ENCODE peak calls at places on chromosomes 7 and 10, in four cellular contexts. O is dorsolateral prefrontal cortex, I is AG10803, S is nephron progenitor cell. Z is an unnamed sample.

GRCh38 chr10:70602665-70603438 is at the start of gene PRF1:
- DNase-seq in O (no peak), I (no peak), S (no peak), Z (no peak)

GRCh38 chr7:72244826-72245398 is 167.2 kb downstream of the CALN1 start:
- DNase-seq in O (no peak), I (no peak), S (no peak), Z (no peak)

GRCh38 chr10:106436123-106436740 is 728.3 kb downstream of the SORCS1 start:
- DNase-seq in O (no peak), I (peak; percentile 2), S (no peak), Z (peak; percentile 29)

GRCh38 chr10:131848741-131849590 is 51.8 kb upstream of the PPP2R2D start:
- DNase-seq in O (peak; percentile 24), I (no peak), S (no peak), Z (no peak)

GRCh38 chr7:30988346-30989005 is 24.7 kb downstream of the GHRHR start:
- DNase-seq in O (peak; percentile 71), I (peak; percentile 44), S (no peak), Z (no peak)

GRCh38 chr10:13706604-13707003 is 119.8 kb downstream of the PRPF18 start:
- DNase-seq in O (no peak), I (no peak), S (no peak), Z (no peak)

GRCh38 chr7:134885967-134886352 is 100.3 kb upstream of the AGBL3 start:
- DNase-seq in O (no peak), I (peak; percentile 87), S (no peak), Z (peak; percentile 75)

GRCh38 chr7:55056577-55057480 is 38.0 kb downstream of the EGFR start:
- DNase-seq in O (no peak), I (peak; percentile 86), S (no peak), Z (no peak)

GRCh38 chr7:114481995-114482394 is 67.4 kb downstream of the FOXP2 start:
- DNase-seq in O (no peak), I (peak; percentile 17), S (no peak), Z (no peak)

GRCh38 chr7:116357776-116358670 is 141.5 kb upstream of the CAV2 start:
- DNase-seq in O (no peak), I (peak; percentile 64), S (peak; percentile 18), Z (peak; percentile 31)

GRCh38 chr7:28423919-28424514 is 11.7 kb downstream of the CREB5 start:
- DNase-seq in O (no peak), I (no peak), S (no peak), Z (no peak)

GRCh38 chr10:117139581-117140524 is 1.8 kb upstream of the VAX1 start:
- DNase-seq in O (no peak), I (no peak), S (peak; percentile 42), Z (no peak)

GRCh38 chr10:117136391-117136975 is 1.6 kb downstream of the VAX1 start:
- DNase-seq in O (no peak), I (no peak), S (no peak), Z (no peak)

GRCh38 chr10:117138838-117139580 is 939 bp upstream of the VAX1 start:
- DNase-seq in O (no peak), I (no peak), S (no peak), Z (no peak)

GRCh38 chr10:117137031-117137910 is 799 bp downstream of the VAX1 start:
- DNase-seq in O (no peak), I (peak; percentile 22), S (peak; percentile 63), Z (no peak)

DNA sequence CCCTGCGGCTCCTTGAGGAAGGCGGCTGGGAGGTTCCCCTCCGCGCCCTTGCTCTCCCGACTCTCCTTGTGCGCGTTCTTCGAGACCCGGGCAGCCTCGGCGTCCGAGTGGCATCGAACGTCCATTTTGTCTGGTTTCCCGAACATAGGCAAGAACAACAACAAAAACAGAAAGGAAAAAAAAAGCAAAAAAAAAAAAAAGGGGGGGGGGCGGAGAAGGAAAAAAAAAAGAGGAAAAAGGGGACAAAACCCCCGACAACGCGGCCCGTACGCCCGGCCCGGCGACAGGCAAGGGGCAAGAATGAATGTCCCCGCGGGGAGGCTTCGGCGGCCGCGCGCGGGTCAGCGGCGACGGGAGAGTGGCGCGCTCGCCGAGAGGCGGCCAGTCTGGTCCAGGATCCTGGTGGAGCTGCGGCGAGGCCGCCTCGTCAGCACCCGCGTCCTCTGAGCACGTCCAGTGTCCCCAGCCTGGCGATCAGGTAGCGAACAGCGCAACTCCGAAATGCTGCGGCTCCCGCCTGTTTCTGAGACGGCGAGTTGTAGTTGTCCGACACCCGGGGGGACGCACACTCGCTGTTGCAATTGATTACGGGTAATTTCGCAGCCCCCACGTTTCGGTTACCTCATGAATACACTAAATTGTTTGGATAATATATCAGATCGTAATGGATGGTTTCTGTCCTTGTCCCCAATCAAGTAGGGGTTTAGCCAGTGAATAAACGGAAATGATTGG is at the start of gene VAX1:
- DNase-seq in O (no peak), I (no peak), S (peak; percentile 54), Z (no peak)
- TF ChIP-seq CTCF in O (no peak), I (no peak), S (no peak), Z (no peak)

GRCh38 chr7:157667261-157667660 is 330.5 kb downstream of the DNAJB6 start:
- DNase-seq in O (no peak), I (no peak), S (no peak), Z (no peak)
- TF ChIP-seq CTCF in O (no peak), I (no peak), S (no peak), Z (no peak)

GRCh38 chr7:32381024-32381601 is 109.1 kb downstream of the LSM5 start:
- DNase-seq in O (no peak), I (no peak), S (no peak), Z (no peak)

GRCh38 chr7:32379486-32380115 is 110.6 kb downstream of the LSM5 start:
- DNase-seq in O (no peak), I (no peak), S (no peak), Z (no peak)

DNA sequence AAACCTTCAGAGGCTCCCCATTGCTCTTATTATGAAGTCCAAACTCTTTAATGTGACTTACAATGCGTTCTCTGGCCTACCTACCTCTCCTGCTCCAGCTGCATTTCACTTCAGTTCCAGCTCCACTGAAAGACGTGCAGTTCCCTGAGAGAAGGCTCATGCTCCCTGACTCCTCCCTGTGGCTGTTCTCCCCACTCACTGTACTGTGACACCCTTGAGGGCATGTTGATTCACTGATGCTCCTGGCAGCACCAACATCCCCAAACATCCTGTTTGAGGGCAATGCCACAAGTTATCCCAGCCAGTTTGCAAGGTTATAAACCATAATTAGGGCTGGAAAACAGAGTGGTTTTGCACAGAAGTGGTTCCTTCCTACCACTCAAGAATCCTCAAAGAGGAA is 111.2 kb downstream of the LSM5 start:
- DNase-seq in O (no peak), I (no peak), S (no peak), Z (no peak)
- TF ChIP-seq CTCF in O (no peak), I (no peak), S (no peak), Z (no peak)

GRCh38 chr10:68601490-68602265 is 41.5 kb downstream of the TET1 start:
- DNase-seq in O (no peak), I (no peak), S (no peak), Z (no peak)

GRCh38 chr10:68602434-68602833 is 42.3 kb downstream of the TET1 start:
- DNase-seq in O (no peak), I (no peak), S (no peak), Z (no peak)

GRCh38 chr10:68606918-68607317 is 46.8 kb downstream of the TET1 start:
- DNase-seq in O (no peak), I (peak; percentile 64), S (no peak), Z (no peak)

GRCh38 chr10:68604441-68604840 is 44.3 kb downstream of the TET1 start:
- DNase-seq in O (no peak), I (peak; percentile 19), S (no peak), Z (no peak)

DNA sequence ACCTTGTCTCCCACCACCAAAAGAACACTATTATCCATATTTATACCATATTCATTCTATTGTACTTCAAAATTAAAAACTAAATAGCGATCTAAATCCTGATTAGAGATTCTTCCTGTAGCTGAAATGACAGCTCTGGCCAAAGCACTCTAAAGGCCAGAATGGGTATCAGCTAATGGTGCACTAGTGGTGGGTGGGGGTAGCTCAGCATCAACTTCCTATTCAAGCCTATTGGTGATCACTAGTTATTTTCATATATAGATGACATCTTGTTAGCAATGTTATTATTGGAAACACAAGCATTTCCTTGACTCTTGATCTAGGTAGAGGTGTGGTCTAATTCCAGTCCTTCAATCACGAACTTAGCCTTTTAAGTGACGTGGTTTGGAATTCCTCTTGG is 43.6 kb downstream of the TET1 start:
- DNase-seq in O (no peak), I (no peak), S (no peak), Z (no peak)
- TF ChIP-seq CTCF in O (no peak), I (no peak), S (no peak), Z (no peak)

Z was measured in HFFc6.